ENCODE peak calls at places on chromosomes 13 and 19, in four cellular contexts. M is progenitor cell of endocrine pancreas, U is HCEC 1CT, F is EH. I is an unnamed sample.

GRCh38 chr13:63551731-63552130 is 2136.1 kb upstream of the PCDH20 start:
- DNase-seq in F (no peak), M (no peak), U (no peak), I (no peak)

GRCh38 chr13:63636231-63636993 is 2220.8 kb upstream of the PCDH20 start:
- DNase-seq in M (no peak), F (no peak), U (no peak), I (peak; percentile 3)

GRCh38 chr19:47280183-47280797 is 5.6 kb downstream of the INAFM1 start:
- DNase-seq in U (no peak), F (peak; percentile 33), M (no peak), I (peak; percentile 25)

GRCh38 chr13:37369618-37370017 is 228.9 kb downstream of the POSTN start:
- DNase-seq in U (peak; percentile 67), M (no peak), F (peak; percentile 63), I (peak; percentile 53)

GRCh38 chr13:110812111-110812868 is 98.8 kb downstream of the ING1 start:
- DNase-seq in M (no peak), U (no peak), F (peak; percentile 4), I (peak; percentile 40)

GRCh38 chr13:43569688-43570087 is 217.1 kb downstream of the ENOX1 start:
- DNase-seq in F (no peak), U (no peak), M (no peak), I (no peak)

GRCh38 chr19:54208784-54209057 is 8.1 kb downstream of the RPS9 start:
- DNase-seq in F (no peak), U (peak; percentile 19), M (no peak), I (peak; percentile 30)

GRCh38 chr13:63954683-63955082 is 2539.0 kb upstream of the PCDH20 start:
- DNase-seq in M (no peak), U (no peak), F (no peak), I (no peak)

GRCh38 chr19:15447057-15447456 is 2.7 kb downstream of the WIZ start:
- DNase-seq in F (no peak), U (no peak), M (no peak), I (no peak)

GRCh38 chr19:2315818-2316353 is 7.9 kb upstream of the LINGO3 start:
- DNase-seq in U (peak; percentile 13), M (peak; percentile 53), F (peak; percentile 75), I (peak; percentile 72)

GRCh38 chr13:59996461-59996860 is 167.3 kb downstream of the DIAPH3 start:
- DNase-seq in M (no peak), U (no peak), F (no peak), I (no peak)

GRCh38 chr19:40466219-40467006 is at the start of gene SPTBN4:
- DNase-seq in M (no peak), F (no peak), U (no peak), I (no peak)

GRCh38 chr13:110306960-110307696 is at the start of the genes COL4A1 and COL4A2:
- DNase-seq in M (peak; percentile 64), F (peak; percentile 84), U (peak; percentile 82), I (peak; percentile 82)

GRCh38 chr13:25945596-25945995 is 106.2 kb downstream of the SHISA2 start:
- DNase-seq in F (no peak), U (no peak), M (no peak), I (peak; percentile 8)

GRCh38 chr13:79457948-79458347 is 23.0 kb upstream of the NDFIP2 start:
- DNase-seq in U (peak; percentile 87), F (peak; percentile 85), M (no peak), I (peak; percentile 86)

GRCh38 chr19:46357846-46358583 is 11.1 kb downstream of the PPP5C start:
- DNase-seq in M (no peak), U (peak; percentile 70), F (peak; percentile 77), I (peak; percentile 24)

GRCh38 chr19:40312533-40312932 is 27.4 kb upstream of the AKT2 start:
- DNase-seq in U (no peak), M (no peak), F (no peak), I (no peak)

GRCh38 chr13:39892731-39893293 is 237.3 kb downstream of the COG6 start:
- DNase-seq in U (no peak), M (no peak), F (peak; percentile 7), I (peak; percentile 94)

GRCh38 chr19:21098291-21098690 is 16.3 kb downstream of the ZNF714 start:
- DNase-seq in F (no peak), U (no peak), M (no peak), I (no peak)

GRCh38 chr19:1011831-1012333 is 9.0 kb downstream of the TMEM259 start:
- DNase-seq in F (no peak), M (no peak), U (no peak), I (no peak)

GRCh38 chr13:110618780-110619179 is 3.4 kb downstream of the NAXD start:
- DNase-seq in M (no peak), F (no peak), U (no peak), I (no peak)

GRCh38 chr13:30408319-30409101 is 13.8 kb upstream of the UBE2L5 start:
- DNase-seq in U (peak; percentile 75), F (peak; percentile 79), M (peak; percentile 94), I (peak; percentile 91)

GRCh38 chr13:40153516-40153915 is 498.1 kb downstream of the COG6 start:
- DNase-seq in F (no peak), M (no peak), U (no peak), I (no peak)

GRCh38 chr13:109509154-109509905 is 277.1 kb downstream of the IRS2 start:
- DNase-seq in M (no peak), U (peak; percentile 83), F (peak; percentile 59), I (peak; percentile 30)

GRCh38 chr19:33177417-33177976 is 16.6 kb upstream of the LRP3 start:
- DNase-seq in U (no peak), F (no peak), M (peak; percentile 60), I (no peak)

GRCh38 chr13:95385373-95385772 is 84.1 kb upstream of the ABCC4 start:
- DNase-seq in F (no peak), U (no peak), M (no peak), I (no peak)

GRCh38 chr19:18456974-18457373 is 19.0 kb upstream of the ISYNA1 start:
- DNase-seq in M (no peak), U (no peak), F (no peak), I (no peak)

GRCh38 chr13:114203536-114203935 is 24.5 kb downstream of the CFAP97D2 start:
- DNase-seq in F (no peak), U (no peak), M (no peak), I (no peak)

GRCh38 chr19:41409288-41409687 is 11.7 kb downstream of the BCKDHA start:
- DNase-seq in M (no peak), U (no peak), F (peak; percentile 48), I (peak; percentile 51)

GRCh38 chr19:50933640-50934039 is 19.2 kb downstream of the KLK5 start:
- DNase-seq in M (no peak), F (peak; percentile 7), U (peak; percentile 5), I (peak; percentile 29)

GRCh38 chr19:29527500-29528328 is 1.9 kb downstream of the VSTM2B start:
- DNase-seq in F (no peak), U (no peak), M (no peak), I (no peak)

GRCh38 chr19:21202865-21203494 is 61.1 kb downstream of the ZNF431 start:
- DNase-seq in F (peak; percentile 45), U (no peak), M (no peak), I (peak; percentile 29)

GRCh38 chr13:111567637-111568036 is 247.2 kb downstream of the TEX29 start:
- DNase-seq in U (no peak), F (no peak), M (no peak), I (no peak)

GRCh38 chr13:45817833-45818232 is 33.7 kb downstream of the SIAH3 start:
- DNase-seq in U (no peak), M (no peak), F (no peak), I (peak; percentile 1)

GRCh38 chr13:29359181-29359580 is 236.3 kb downstream of the SLC7A1 start:
- DNase-seq in M (no peak), F (no peak), U (no peak), I (no peak)